ENCODE peak calls at places on chromosomes 16 and 17, in ten cellular contexts. N, Z, K, D, S, L, M, Y, O and A are unnamed samples.

GRCh38 chr17:54172654-54173316 is 350.1 kb downstream of the KIF2B start:
- DNase-seq in N (peak; percentile 40), Z (peak; percentile 16), K (no peak), D (peak; percentile 10), S (no peak), L (peak; percentile 4), M (peak; percentile 29), Y (peak; percentile 9), O (peak; percentile 67), A (no peak)

GRCh38 chr16:9499921-9500593 is 408.6 kb downstream of the HAPSTR1 start:
- DNase-seq in N (peak; percentile 81), Z (no peak), K (no peak), D (no peak), S (no peak), L (no peak), M (no peak), Y (no peak), O (peak; percentile 71), A (no peak)

GRCh38 chr16:84583995-84584394 is 33.9 kb downstream of the COTL1 start:
- DNase-seq in N (no peak), Z (no peak), K (no peak), D (no peak), S (no peak), L (no peak), M (no peak), Y (no peak), O (no peak), A (no peak)

GRCh38 chr16:85554114-85554790 is 58.9 kb upstream of the GSE1 start:
- DNase-seq in N (peak; percentile 71), Z (peak; percentile 91), K (peak; percentile 89), D (peak; percentile 91), S (peak; percentile 80), L (peak; percentile 81), M (peak; percentile 51), Y (peak; percentile 90), O (peak; percentile 61), A (no peak)

GRCh38 chr16:54602666-54603065 is 316.1 kb upstream of the IRX3 start:
- DNase-seq in N (no peak), Z (no peak), K (no peak), D (no peak), S (no peak), L (no peak), M (no peak), Y (no peak), O (no peak), A (no peak)

GRCh38 chr17:67830440-67830839 is 5.1 kb downstream of the BPTF start:
- DNase-seq in N (peak; percentile 48), Z (no peak), K (no peak), D (peak; percentile 39), S (no peak), L (no peak), M (no peak), Y (no peak), O (peak; percentile 52), A (peak; percentile 10)

GRCh38 chr17:80114758-80115157 is 13.4 kb downstream of the GAA start:
- DNase-seq in N (no peak), Z (no peak), K (no peak), D (no peak), S (no peak), L (no peak), M (no peak), Y (peak; percentile 47), O (no peak), A (no peak)

GRCh38 chr16:51132484-51132883 is 18.6 kb downstream of the SALL1 start:
- DNase-seq in N (no peak), Z (no peak), K (no peak), D (no peak), S (no peak), L (no peak), M (no peak), Y (no peak), O (no peak), A (no peak)

GRCh38 chr17:66426397-66427033 is 124.1 kb downstream of the PRKCA start:
- DNase-seq in N (no peak), Z (peak; percentile 30), K (peak; percentile 33), D (peak; percentile 38), S (no peak), L (peak; percentile 58), M (peak; percentile 64), Y (peak; percentile 67), O (peak; percentile 65), A (no peak)

GRCh38 chr16:1823821-1824220 is 2.8 kb downstream of the HAGH start:
- DNase-seq in N (peak; percentile 72), Z (peak; percentile 51), K (peak; percentile 39), D (peak; percentile 73), S (peak; percentile 77), L (peak; percentile 25), M (peak; percentile 56), Y (peak; percentile 22), O (peak; percentile 71), A (no peak)

GRCh38 chr16:11183951-11184350 is 72.1 kb downstream of the SOCS1 start:
- DNase-seq in N (no peak), Z (no peak), K (no peak), D (no peak), S (no peak), L (no peak), M (no peak), Y (no peak), O (no peak), A (no peak)

GRCh38 chr16:86143666-86144065 is 244.7 kb downstream of the IRF8 start:
- DNase-seq in N (no peak), Z (no peak), K (no peak), D (no peak), S (no peak), L (no peak), M (no peak), Y (no peak), O (no peak), A (no peak)

GRCh38 chr17:16922386-16923096 is 49.4 kb downstream of the TNFRSF13B start:
- DNase-seq in N (no peak), Z (peak; percentile 22), K (peak; percentile 30), D (no peak), S (no peak), L (peak; percentile 21), M (no peak), Y (no peak), O (no peak), A (no peak)

GRCh38 chr16:57761301-57761700 is 25.7 kb downstream of the KATNB1 start:
- DNase-seq in N (no peak), Z (no peak), K (no peak), D (no peak), S (no peak), L (no peak), M (no peak), Y (no peak), O (no peak), A (no peak)

GRCh38 chr16:67260426-67261063 is 11.8 kb downstream of the SLC9A5 start:
- DNase-seq in N (peak; percentile 64), Z (peak; percentile 67), K (peak; percentile 74), D (peak; percentile 77), S (peak; percentile 63), L (peak; percentile 54), M (peak; percentile 72), Y (no peak), O (peak; percentile 65), A (no peak)

GRCh38 chr17:74447628-74448159 is 15.8 kb downstream of the GPRC5C start:
- DNase-seq in N (no peak), Z (no peak), K (no peak), D (no peak), S (no peak), L (no peak), M (no peak), Y (no peak), O (no peak), A (no peak)

GRCh38 chr17:74448774-74449173 is 16.9 kb downstream of the GPRC5C start:
- DNase-seq in N (no peak), Z (no peak), K (no peak), D (no peak), S (no peak), L (no peak), M (no peak), Y (no peak), O (no peak), A (no peak)

GRCh38 chr17:74444406-74444805 is 12.5 kb downstream of the GPRC5C start:
- DNase-seq in N (no peak), Z (peak; percentile 92), K (no peak), D (peak; percentile 84), S (no peak), L (no peak), M (no peak), Y (no peak), O (no peak), A (no peak)

GRCh38 chr17:74445156-74445555 is 13.3 kb downstream of the GPRC5C start:
- DNase-seq in N (no peak), Z (no peak), K (no peak), D (no peak), S (no peak), L (no peak), M (no peak), Y (no peak), O (no peak), A (no peak)

GRCh38 chr17:74446551-74447500 is 14.9 kb downstream of the GPRC5C start:
- DNase-seq in N (no peak), Z (peak; percentile 96), K (peak; percentile 71), D (peak; percentile 70), S (no peak), L (no peak), M (no peak), Y (no peak), O (no peak), A (no peak)
- TF ChIP-seq CTCF in N (no peak), Z (peak; percentile 17), K (no peak), D (no peak), S (no peak), L (no peak), M (no peak), Y (no peak), O (no peak), A (no peak)

GRCh38 chr16:12271006-12271405 is 294.5 kb downstream of the SNX29 start:
- DNase-seq in N (peak; percentile 75), Z (peak; percentile 33), K (no peak), D (peak; percentile 11), S (no peak), L (no peak), M (peak; percentile 52), Y (no peak), O (peak; percentile 69), A (no peak)
- TF ChIP-seq CTCF in N (peak; percentile 64), Z (no peak), K (no peak), D (peak; percentile 33), S (peak; percentile 36), L (no peak), M (peak; percentile 25), Y (peak; percentile 40), O (peak; percentile 58), A (peak; percentile 62)

DNA sequence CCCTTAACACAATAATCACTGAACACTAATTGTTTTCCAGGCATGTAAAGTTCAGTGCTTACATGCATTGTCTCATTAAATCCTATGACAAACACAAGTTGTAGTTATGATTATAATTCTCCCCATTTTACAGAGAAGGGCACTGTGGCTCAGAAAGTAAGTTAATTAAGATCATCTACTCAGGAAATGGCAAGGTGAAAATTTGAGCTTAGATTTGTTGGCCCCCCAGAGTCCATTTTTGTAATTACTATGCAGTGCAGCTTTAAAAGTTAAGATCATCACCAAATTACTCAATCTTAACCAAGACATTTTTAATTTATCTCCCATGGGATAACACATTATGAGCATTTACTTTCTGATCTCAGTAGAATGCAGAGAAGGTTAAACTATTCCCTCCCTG is 34.2 kb upstream of the CCL1 start:
- DNase-seq in N (no peak), Z (no peak), K (no peak), D (no peak), S (no peak), L (no peak), M (no peak), Y (no peak), O (no peak), A (no peak)
- TF ChIP-seq CTCF in N (no peak), Z (no peak), K (no peak), D (no peak), S (no peak), L (no peak), M (no peak), Y (peak; percentile 37), O (no peak), A (no peak)

GRCh38 chr17:57009737-57010445 is 32.0 kb downstream of the SCPEP1 start:
- DNase-seq in N (peak; percentile 69), Z (peak; percentile 68), K (peak; percentile 74), D (peak; percentile 43), S (peak; percentile 37), L (peak; percentile 82), M (peak; percentile 69), Y (peak; percentile 56), O (peak; percentile 92), A (no peak)
- TF ChIP-seq CTCF in N (peak; percentile 65), Z (peak; percentile 76), K (peak; percentile 84), D (peak; percentile 79), S (peak; percentile 74), L (peak; percentile 51), M (peak; percentile 77), Y (peak; percentile 85), O (peak; percentile 70), A (peak; percentile 77)